ENCODE peak calls at places on chromosomes 7 and 10, in four cellular contexts. M, R, E and O are unnamed samples.
A peak's percentile ranks its signal among the peaks of the same experiment; 100 is the strongest.

GRCh38 chr10:88755753-88756152 is 4.1 kb upstream of the LIPN start:
- DNase-seq in R (no peak), E (no peak), M (no peak), O (no peak)

GRCh38 chr7:37391791-37392672 is 56.6 kb downstream of the ELMO1 start:
- DNase-seq in E (no peak), R (no peak), M (no peak), O (no peak)

GRCh38 chr10:118504044-118504944 is 91.2 kb downstream of the PRLHR start:
- DNase-seq in M (no peak), R (no peak), E (no peak), O (no peak)

GRCh38 chr10:44316187-44316921 is 68.5 kb downstream of the CXCL12 start:
- DNase-seq in E (no peak), M (no peak), R (no peak), O (no peak)

GRCh38 chr10:129531195-129531968 is 64.3 kb downstream of the MGMT start:
- DNase-seq in M (no peak), E (no peak), R (no peak), O (peak; percentile 25)

GRCh38 chr10:48506147-48506917 is 98.5 kb downstream of the ARHGAP22 start:
- DNase-seq in M (no peak), R (no peak), E (no peak), O (peak; percentile 47)

GRCh38 chr7:28957064-28957821 is 887 bp downstream of the TRIL start:
- DNase-seq in E (peak; percentile 26), R (peak; percentile 22), M (peak; percentile 33), O (no peak)

GRCh38 chr10:97792058-97792721 is 20.4 kb upstream of the SFRP5 start:
- DNase-seq in R (peak; percentile 31), E (peak; percentile 70), M (peak; percentile 56), O (peak; percentile 71)

GRCh38 chr7:76051840-76052239 is 3.9 kb downstream of the MDH2 start:
- DNase-seq in R (no peak), E (no peak), M (no peak), O (no peak)

GRCh38 chr7:47803846-47804245 is 144.4 kb downstream of the PKD1L1 start:
- DNase-seq in M (no peak), R (no peak), E (no peak), O (no peak)

DNA sequence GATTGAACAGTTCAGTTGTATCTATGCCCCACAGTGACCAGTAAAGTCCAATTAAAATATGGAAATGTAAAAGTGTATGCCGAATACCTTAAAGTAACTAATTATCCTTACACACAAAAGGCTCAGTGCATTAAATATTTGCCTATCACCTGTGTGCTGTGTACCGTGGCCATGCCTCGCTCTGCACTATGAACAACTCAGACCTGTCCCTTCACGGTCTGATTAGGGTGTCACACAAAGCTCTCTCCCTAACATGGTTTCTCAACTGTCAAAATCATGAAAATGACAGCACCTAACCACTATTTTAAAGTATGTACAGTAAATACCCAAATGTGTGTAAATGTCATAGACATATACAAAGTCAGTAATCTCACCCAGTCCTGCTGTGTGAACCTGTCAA is 43.1 kb downstream of the STK17A start:
- DNase-seq in R (no peak), E (no peak), M (no peak), O (no peak)
- H3K36me3 ChIP-seq in R (no peaks in the 10 kb centered on the region), E (no peaks in the 10 kb centered on the region), M (no peaks in the 10 kb centered on the region), O (no peaks in the 10 kb centered on the region)

GRCh38 chr10:73780966-73781365 is 882 bp upstream of the CHCHD1 start:
- DNase-seq in E (no peak), M (no peak), R (no peak), O (no peak)

GRCh38 chr10:73781548-73781878 is 335 bp upstream of the CHCHD1 start:
- DNase-seq in E (no peak), M (no peak), R (no peak), O (no peak)

GRCh38 chr10:73780301-73780700 is 1.5 kb upstream of the CHCHD1 start:
- DNase-seq in R (no peak), E (no peak), M (no peak), O (no peak)

GRCh38 chr10:73782749-73783085 is 869 bp downstream of the CHCHD1 start:
- DNase-seq in E (no peak), M (no peak), R (no peak), O (no peak)

GRCh38 chr10:73781879-73782748 is at the start of gene CHCHD1:
- DNase-seq in E (peak; percentile 92), M (peak; percentile 80), R (peak; percentile 89), O (peak; percentile 95)
- TF ChIP-seq POLR2A in E (no peak), M (no peak), R (peak; percentile 54), O (peak; percentile 50)

DNA sequence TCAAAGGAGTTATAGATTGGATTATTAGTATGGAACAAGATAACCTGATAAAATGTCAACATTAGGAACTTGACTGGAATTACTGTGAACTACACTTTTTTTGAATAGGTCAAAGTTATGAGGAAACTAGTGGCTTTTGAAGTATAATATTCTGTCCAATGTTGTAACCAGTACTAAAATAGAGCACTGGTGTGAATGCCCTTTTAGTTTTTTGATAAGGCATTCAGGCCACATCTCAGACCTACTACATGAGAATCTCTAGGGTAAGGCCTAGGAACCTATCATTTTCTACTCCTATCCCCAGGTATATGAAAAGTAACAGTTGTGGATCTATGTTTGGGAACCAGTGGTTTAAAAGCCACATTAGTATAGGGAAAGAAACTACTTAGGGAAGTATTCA is 16.4 kb downstream of the KMT2E start:
- DNase-seq in E (no peak), M (no peak), R (no peak), O (no peak)
- H3K4me3 ChIP-seq in E (no peak overlapping the region), M (no peak overlapping the region), R (no peak overlapping the region), O (no peak overlapping the region)

GRCh38 chr7:158649279-158649678 is 55.3 kb downstream of the NCAPG2 start:
- DNase-seq in R (peak; percentile 30), M (no peak), E (no peak), O (no peak)

GRCh38 chr7:158648787-158649186 is 55.8 kb downstream of the NCAPG2 start:
- DNase-seq in R (no peak), M (no peak), E (no peak), O (no peak)

GRCh38 chr7:158655507-158655906 is 49.1 kb downstream of the NCAPG2 start:
- DNase-seq in M (no peak), R (no peak), E (no peak), O (no peak)

GRCh38 chr7:158650821-158651225 is 53.8 kb downstream of the NCAPG2 start:
- DNase-seq in E (no peak), R (no peak), M (no peak), O (no peak)

GRCh38 chr7:158651968-158652555 is 52.5 kb downstream of the NCAPG2 start:
- DNase-seq in M (no peak), E (no peak), R (no peak), O (no peak)
- H3K36me3 ChIP-seq in M (no peaks in the 10 kb centered on the region), E (no peaks in the 10 kb centered on the region), R (no peaks in the 10 kb centered on the region), O (no peaks in the 10 kb centered on the region)

DNA sequence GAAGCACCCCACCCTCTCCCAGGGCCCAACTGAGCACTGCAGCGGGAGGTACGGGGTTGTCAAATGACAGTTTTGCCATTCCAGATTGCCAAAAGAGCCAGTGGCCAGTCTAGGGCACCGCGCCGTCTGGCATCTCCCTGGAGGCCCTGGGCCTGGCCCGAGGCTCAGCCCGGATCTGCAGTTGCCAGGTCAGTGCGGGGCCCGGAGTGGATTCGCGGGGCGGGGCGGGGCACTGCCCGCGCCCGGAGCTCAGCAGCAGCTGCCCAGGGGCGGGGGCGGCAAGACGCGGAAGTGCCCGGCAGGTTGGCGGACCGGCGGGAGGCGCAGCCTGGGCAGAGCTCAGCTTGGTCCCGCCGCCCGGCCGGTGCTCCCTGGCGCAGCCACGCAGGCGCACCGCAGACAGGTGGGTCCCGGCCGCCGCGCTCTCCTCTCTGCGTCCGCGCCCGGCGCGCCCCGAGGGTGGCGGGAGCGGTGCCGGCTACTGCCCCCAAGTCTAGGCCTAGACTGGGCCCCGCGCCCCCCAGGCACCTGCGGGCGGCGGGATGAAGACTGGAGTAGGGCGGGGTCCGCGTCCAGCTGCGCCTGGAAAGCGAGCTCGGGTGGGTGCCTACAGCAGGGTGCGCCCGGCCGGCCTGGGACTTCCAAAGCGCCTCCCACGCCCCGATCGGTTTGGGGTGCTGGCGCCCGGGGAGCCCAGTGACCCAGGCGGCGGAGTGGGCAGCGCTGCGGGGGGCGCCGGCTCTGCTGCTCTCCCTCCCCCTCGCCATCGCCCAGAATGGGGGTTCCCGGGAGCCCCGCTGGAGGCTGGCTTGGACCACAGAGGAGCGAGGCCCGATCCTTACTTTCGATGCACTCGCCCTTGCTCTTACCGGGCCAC is at the start of gene IRF5:
- DNase-seq in R (no peak), M (no peak), E (peak; percentile 77), O (peak; percentile 89)
- TF ChIP-seq POLR2A in R (no peak), M (no peak), E (no peak), O (peak; percentile 43)

GRCh38 chr10:24466616-24466949 is 257.1 kb downstream of the ARHGAP21 start:
- DNase-seq in M (no peak), E (no peak), R (no peak), O (no peak)
- H3K4me3 ChIP-seq in M (peak overlapping the region; percentile 63), E (peak overlapping the region; percentile 39), R (no peak overlapping the region), O (peak overlapping the region; percentile 50)